ENCODE peak calls at places on chromosomes 12 and 14, in ten cellular contexts. F, U, J, R, K, B, O, Q, L and Z are unnamed samples.

GRCh38 chr12:31591308-31591901 is 469 bp upstream of the DENND5B start:
- DNase-seq in Q (peak), O (peak), F (no peak), U (peak), L (peak), J (no peak), R (peak), B (peak), K (no peak), Z (peak)

GRCh38 chr12:104669851-104670337 is 213.1 kb downstream of the CHST11 start:
- DNase-seq in B (peak), K (no peak), F (no peak), J (no peak), L (peak), O (no peak), U (peak), Q (no peak), R (no peak), Z (peak)

GRCh38 chr14:22502007-22502406 is 87.0 kb downstream of the DAD1 start:
- DNase-seq in U (no peak), B (no peak), Q (no peak), O (no peak), K (no peak), F (no peak), L (peak), J (no peak), R (no peak), Z (no peak)

GRCh38 chr14:81423504-81423903 is 23.4 kb upstream of the STON2 start:
- DNase-seq in F (no peak), B (no peak), Q (peak), R (no peak), L (no peak), O (no peak), K (no peak), U (no peak), J (no peak), Z (no peak)

GRCh38 chr14:37056473-37056872 is 115.9 kb downstream of the SLC25A21 start:
- DNase-seq in U (no peak), L (peak), F (no peak), Q (no peak), J (no peak), R (peak), K (no peak), B (no peak), O (no peak), Z (peak)

GRCh38 chr12:50174971-50175715 is 8.0 kb upstream of the CERS5 start:
- DNase-seq in R (peak), F (no peak), Q (peak), J (peak), U (no peak), B (peak), K (peak), L (peak), O (no peak), Z (peak)

GRCh38 chr14:61527325-61528100 is 167.8 kb upstream of the HIF1A start:
- DNase-seq in L (peak), J (no peak), R (peak), B (no peak), O (no peak), F (no peak), Q (peak), K (no peak), U (no peak), Z (peak)

GRCh38 chr12:105704788-105705187 is 374.3 kb downstream of the C12orf75 start:
- DNase-seq in R (no peak), L (no peak), F (no peak), Q (no peak), K (no peak), U (no peak), B (no peak), O (no peak), J (no peak), Z (no peak)

GRCh38 chr12:71731439-71732356 is 23.0 kb upstream of the RAB21 start:
- DNase-seq in F (no peak), B (no peak), U (no peak), J (no peak), K (no peak), O (no peak), R (peak), Q (no peak), L (peak), Z (peak)

GRCh38 chr12:49662998-49663843 is 39.9 kb downstream of the PRPF40B start:
- DNase-seq in R (peak), U (peak), J (peak), F (peak), K (peak), Q (peak), L (peak), B (peak), O (peak), Z (peak)

GRCh38 chr12:101891462-101891971 is 14.1 kb downstream of the DRAM1 start:
- DNase-seq in O (no peak), R (peak), F (no peak), J (no peak), L (peak), K (peak), U (no peak), Q (no peak), B (peak), Z (peak)